ENCODE peak calls at places on chromosome 9, in six cellular contexts. D is Panc1; E is colonic mucosa; U is prostate gland; X is CD8-positive, alpha-beta memory T cell; L is CD4-positive, alpha-beta memory T cell. Y is an unnamed sample.

GRCh38 chr9:126642839-126643238 is 29.1 kb downstream of the LMX1B start:
- DNase-seq in D (no peak), E (no peak), U (no peak), X (no peak), L (no peak), Y (no peak)

GRCh38 chr9:13110766-13111400 is 168.6 kb downstream of the MPDZ start:
- DNase-seq in D (no peak), E (no peak), U (peak; percentile 35), X (no peak), L (no peak), Y (no peak)

GRCh38 chr9:82987790-82988189 is 75.2 kb downstream of the RASEF start:
- DNase-seq in D (no peak), E (peak; percentile 52), U (no peak), X (no peak), L (no peak), Y (no peak)

GRCh38 chr9:14768561-14769234 is 46.2 kb upstream of the CER1 start:
- DNase-seq in D (peak; percentile 33), E (no peak), U (peak; percentile 13), X (no peak), L (no peak), Y (peak; percentile 25)

GRCh38 chr9:77977210-77977611 is 54.4 kb downstream of the GNAQ start:
- DNase-seq in D (peak; percentile 15), E (peak; percentile 77), U (no peak), X (peak; percentile 15), L (no peak), Y (peak; percentile 66)

GRCh38 chr9:86202338-86202882 is 57.0 kb downstream of the C9orf153 start:
- DNase-seq in D (peak; percentile 22), E (no peak), U (no peak), X (no peak), L (no peak), Y (peak; percentile 30)

GRCh38 chr9:19161257-19162025 is 34.1 kb upstream of the PLIN2 start:
- DNase-seq in D (peak; percentile 84), E (peak; percentile 67), U (peak; percentile 54), X (peak; percentile 41), L (peak; percentile 75), Y (peak; percentile 63)

GRCh38 chr9:88803551-88804288 is 187.5 kb upstream of the S1PR3 start:
- DNase-seq in D (no peak), E (no peak), U (no peak), X (no peak), L (no peak), Y (no peak)

GRCh38 chr9:36731576-36731975 is 158.9 kb downstream of the MELK start:
- DNase-seq in D (no peak), E (no peak), U (no peak), X (no peak), L (no peak), Y (no peak)

GRCh38 chr9:132694144-132694543 is 23.9 kb downstream of the GTF3C4 start:
- DNase-seq in D (no peak), E (no peak), U (no peak), X (no peak), L (no peak), Y (no peak)

GRCh38 chr9:13190040-13190439 is 89.5 kb downstream of the MPDZ start:
- DNase-seq in D (no peak), E (no peak), U (no peak), X (no peak), L (no peak), Y (no peak)

GRCh38 chr9:80874276-80874675 is 815.1 kb downstream of the TLE1 start:
- DNase-seq in D (no peak), E (no peak), U (no peak), X (no peak), L (no peak), Y (no peak)

GRCh38 chr9:20811872-20812271 is 127.8 kb downstream of the FOCAD start:
- DNase-seq in D (no peak), E (no peak), U (no peak), X (no peak), L (no peak), Y (no peak)

GRCh38 chr9:115396071-115396529 is 278.1 kb upstream of the TNC start:
- DNase-seq in D (no peak), E (no peak), U (no peak), X (no peak), L (no peak), Y (no peak)

GRCh38 chr9:110114888-110115259 is 93.1 kb downstream of the C9orf152 start:
- DNase-seq in D (no peak), E (no peak), U (no peak), X (no peak), L (no peak), Y (no peak)

GRCh38 chr9:110114086-110114887 is 93.7 kb downstream of the C9orf152 start:
- DNase-seq in D (no peak), E (no peak), U (no peak), X (no peak), L (no peak), Y (no peak)

GRCh38 chr9:110115868-110116542 is 92.0 kb downstream of the C9orf152 start:
- DNase-seq in D (no peak), E (no peak), U (no peak), X (no peak), L (no peak), Y (no peak)

GRCh38 chr9:110115341-110115820 is 92.6 kb downstream of the C9orf152 start:
- DNase-seq in D (no peak), E (no peak), U (no peak), X (no peak), L (no peak), Y (peak; percentile 19)

GRCh38 chr9:110116543-110116885 is 91.4 kb downstream of the C9orf152 start:
- DNase-seq in D (no peak), E (no peak), U (no peak), X (no peak), L (no peak), Y (peak; percentile 24)
- H3K4me1 ChIP-seq in D (no peaks in the 10 kb centered on the region), E (no peaks in the 10 kb centered on the region), U (no peaks in the 10 kb centered on the region), X (no peaks in the 10 kb centered on the region), L (no peaks in the 10 kb centered on the region), Y (no peaks in the 10 kb centered on the region)

GRCh38 chr9:136339958-136340310 is 12.6 kb downstream of the GPSM1 start:
- DNase-seq in D (no peak), E (no peak), U (no peak), X (no peak), L (no peak), Y (no peak)
- H3K27me3 ChIP-seq in D (no peaks in the 10 kb centered on the region), E (no peaks in the 10 kb centered on the region), U (no peaks in the 10 kb centered on the region), X (no peaks in the 10 kb centered on the region), L (no peaks in the 10 kb centered on the region), Y (no peaks in the 10 kb centered on the region)

GRCh38 chr9:121633736-121634135 is 17.7 kb upstream of the DAB2IP start:
- DNase-seq in D (no peak), E (no peak), U (no peak), X (no peak), L (no peak), Y (no peak)

GRCh38 chr9:121633144-121633714 is 18.2 kb upstream of the DAB2IP start:
- DNase-seq in D (no peak), E (no peak), U (no peak), X (no peak), L (no peak), Y (no peak)

GRCh38 chr9:121634800-121635261 is 16.6 kb upstream of the DAB2IP start:
- DNase-seq in D (no peak), E (peak; percentile 47), U (no peak), X (no peak), L (no peak), Y (no peak)

GRCh38 chr9:121635300-121635699 is 16.1 kb upstream of the DAB2IP start:
- DNase-seq in D (no peak), E (no peak), U (no peak), X (no peak), L (no peak), Y (no peak)

DNA sequence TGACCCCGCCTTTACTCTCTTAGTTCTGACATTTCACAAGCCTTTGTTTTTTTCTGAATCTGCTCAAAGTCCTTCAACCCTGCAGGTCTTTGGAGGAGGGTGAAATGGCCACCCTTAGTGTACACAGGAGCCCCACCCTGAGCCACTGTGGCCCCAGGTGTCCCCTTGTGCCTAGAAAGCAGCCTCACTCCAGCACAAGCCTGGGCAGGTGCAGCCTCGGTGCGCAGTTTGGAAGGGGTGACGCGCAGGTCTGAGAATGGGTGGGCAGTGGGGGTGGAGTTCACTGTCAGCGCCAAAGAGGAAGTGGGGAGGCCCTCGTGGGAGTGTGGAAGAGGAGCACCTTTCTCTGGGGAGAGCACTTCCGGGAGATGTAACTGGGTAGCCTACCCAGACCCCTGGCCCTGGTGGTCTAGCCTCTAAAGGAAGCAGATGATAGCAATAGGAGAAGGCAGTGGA is 17.1 kb upstream of the DAB2IP start:
- DNase-seq in D (no peak), E (peak; percentile 51), U (no peak), X (no peak), L (no peak), Y (no peak)
- H3K4me1 ChIP-seq in D (no peaks in the 10 kb centered on the region), E (peaks cover 11% of the 10 kb centered on the region), U (peaks cover 4% of the 10 kb centered on the region), X (no peaks in the 10 kb centered on the region), L (no peaks in the 10 kb centered on the region), Y (peaks cover 13% of the 10 kb centered on the region)

DNA sequence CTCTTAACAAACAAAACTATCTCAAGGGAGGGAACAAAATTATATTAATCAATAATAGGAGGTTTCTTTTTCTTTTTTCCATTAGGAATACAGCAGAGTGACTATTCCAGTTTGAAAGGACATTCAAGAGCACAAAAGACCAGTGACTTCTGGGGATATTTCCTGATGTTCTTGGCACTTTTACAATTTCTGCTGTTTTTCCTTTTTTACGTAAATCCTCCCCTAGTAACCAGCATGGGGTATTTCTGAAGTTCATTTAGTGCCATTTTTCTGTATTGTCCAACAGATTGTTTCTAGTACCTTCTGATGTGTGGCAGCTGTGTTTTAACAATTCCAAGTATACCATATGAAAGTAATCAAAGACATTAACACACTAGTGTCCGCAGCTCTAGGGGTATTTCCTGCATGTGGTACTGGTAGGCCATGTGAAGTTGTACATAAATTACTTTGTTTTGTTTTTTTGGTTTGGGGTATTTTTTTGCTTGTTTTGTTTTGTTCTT is 53.1 kb upstream of the SMARCA2 start:
- DNase-seq in D (no peak), E (no peak), U (no peak), X (no peak), L (no peak), Y (no peak)
- H3K27me3 ChIP-seq in D (no peaks in the 10 kb centered on the region), E (no peaks in the 10 kb centered on the region), U (no peaks in the 10 kb centered on the region), X (no peaks in the 10 kb centered on the region), L (no peaks in the 10 kb centered on the region), Y (no peaks in the 10 kb centered on the region)

GRCh38 chr9:128101231-128101641 is 26.3 kb downstream of the PTGES2 start:
- DNase-seq in D (no peak), E (no peak), U (no peak), X (no peak), L (no peak), Y (peak; percentile 55)

GRCh38 chr9:128101690-128102089 is 25.8 kb downstream of the PTGES2 start:
- DNase-seq in D (no peak), E (no peak), U (no peak), X (no peak), L (no peak), Y (peak; percentile 60)

GRCh38 chr9:128099932-128100491 is 27.5 kb downstream of the PTGES2 start:
- DNase-seq in D (no peak), E (no peak), U (no peak), X (no peak), L (no peak), Y (no peak)

GRCh38 chr9:128098936-128099931 is 28.3 kb downstream of the PTGES2 start:
- DNase-seq in D (no peak), E (no peak), U (no peak), X (no peak), L (no peak), Y (peak; percentile 39)

DNA sequence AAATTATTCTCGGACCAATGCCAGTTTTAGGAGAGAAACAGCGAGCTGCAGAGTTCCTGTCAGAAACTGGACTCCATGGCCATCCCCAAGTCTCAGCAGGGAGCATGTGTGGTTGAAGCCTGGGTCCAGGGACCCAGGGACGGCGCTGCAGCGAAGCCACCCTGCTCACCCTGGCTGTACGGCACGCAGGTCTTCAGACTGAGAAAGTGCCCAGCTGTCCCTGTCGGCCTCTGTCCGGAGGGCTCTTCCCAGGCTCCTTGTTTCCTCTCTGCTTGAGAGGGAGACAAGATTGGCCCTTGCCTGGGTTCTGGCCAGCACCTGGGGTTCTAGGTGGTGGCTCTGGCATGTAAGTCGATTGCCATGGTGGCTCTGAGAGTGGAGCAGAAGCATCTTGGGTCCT is 26.9 kb downstream of the PTGES2 start:
- DNase-seq in D (no peak), E (no peak), U (no peak), X (no peak), L (no peak), Y (no peak)
- H3K4me1 ChIP-seq in D (peaks cover 13% of the 10 kb centered on the region), E (peaks cover 23% of the 10 kb centered on the region), U (peaks cover 27% of the 10 kb centered on the region), X (peaks cover 56% of the 10 kb centered on the region), L (peaks cover 67% of the 10 kb centered on the region), Y (peaks cover 74% of the 10 kb centered on the region)